ENCODE peak calls at places on chromosomes 11 and 22, in ten cellular contexts. E, D, N, Q, Y, G, X, J, W and L are unnamed samples.

GRCh38 chr11:5228124-5228523 is 1.3 kb upstream of the HBB start:
- DNase-seq in E (no peak), D (no peak), N (no peak), Q (no peak), Y (no peak), G (no peak), X (no peak), J (no peak), W (no peak), L (no peak)

GRCh38 chr11:2447951-2448650 is 3.3 kb downstream of the KCNQ1 start:
- DNase-seq in E (no peak), D (no peak), N (no peak), Q (no peak), Y (no peak), G (no peak), X (no peak), J (no peak), W (no peak), L (no peak)

GRCh38 chr22:27714076-27714475 is 87.5 kb downstream of the MN1 start:
- DNase-seq in E (no peak), D (no peak), N (no peak), Q (no peak), Y (no peak), G (no peak), X (no peak), J (no peak), W (no peak), L (no peak)

GRCh38 chr11:117425679-117426296 is 98.1 kb downstream of the CEP164 start:
- DNase-seq in E (no peak), D (peak; percentile 52), N (no peak), Q (no peak), Y (no peak), G (no peak), X (no peak), J (no peak), W (no peak), L (no peak)

GRCh38 chr11:31782243-31782642 is 28.9 kb downstream of the PAX6 start:
- DNase-seq in E (no peak), D (no peak), N (no peak), Q (no peak), Y (no peak), G (no peak), X (no peak), J (no peak), W (no peak), L (no peak)

GRCh38 chr22:49272546-49273125 is 555.0 kb downstream of the BRD1 start:
- DNase-seq in E (no peak), D (peak; percentile 30), N (no peak), Q (no peak), Y (no peak), G (no peak), X (no peak), J (no peak), W (no peak), L (no peak)

GRCh38 chr11:4665424-4665823 is 21.6 kb downstream of the OR51E1 start:
- DNase-seq in E (no peak), D (no peak), N (no peak), Q (no peak), Y (no peak), G (no peak), X (no peak), J (peak; percentile 30), W (no peak), L (no peak)

GRCh38 chr11:115961168-115962003 is 457.2 kb upstream of the CADM1 start:
- DNase-seq in E (no peak), D (no peak), N (no peak), Q (no peak), Y (peak; percentile 81), G (no peak), X (no peak), J (no peak), W (no peak), L (no peak)

GRCh38 chr11:76705834-76706233 is 35.3 kb upstream of the LRRC32 start:
- DNase-seq in E (no peak), D (no peak), N (no peak), Q (no peak), Y (no peak), G (no peak), X (no peak), J (no peak), W (no peak), L (no peak)

GRCh38 chr11:9675691-9676090 is 11.8 kb downstream of the SWAP70 start:
- DNase-seq in E (no peak), D (no peak), N (no peak), Q (no peak), Y (no peak), G (no peak), X (no peak), J (no peak), W (no peak), L (no peak)

GRCh38 chr11:118790357-118791014 is 478 bp downstream of the DDX6 start:
- DNase-seq in E (no peak), D (peak; percentile 82), N (peak; percentile 63), Q (peak; percentile 87), Y (peak; percentile 45), G (peak; percentile 66), X (peak; percentile 70), J (peak; percentile 69), W (peak; percentile 24), L (peak; percentile 64)

GRCh38 chr11:35605691-35606090 is 12.6 kb upstream of the FJX1 start:
- DNase-seq in E (no peak), D (no peak), N (no peak), Q (peak; percentile 63), Y (no peak), G (no peak), X (no peak), J (no peak), W (no peak), L (peak; percentile 66)

GRCh38 chr22:36644333-36644757 is 59.2 kb downstream of the CACNG2 start:
- DNase-seq in E (no peak), D (no peak), N (peak; percentile 15), Q (no peak), Y (no peak), G (peak; percentile 84), X (peak; percentile 16), J (peak; percentile 97), W (no peak), L (no peak)

GRCh38 chr11:46984987-46985386 is 48.4 kb downstream of the CSTPP1 start:
- DNase-seq in E (no peak), D (no peak), N (no peak), Q (no peak), Y (no peak), G (no peak), X (no peak), J (no peak), W (no peak), L (no peak)

GRCh38 chr11:3087821-3088800 is 30.9 kb upstream of the CARS1 start:
- DNase-seq in E (no peak), D (peak; percentile 58), N (no peak), Q (no peak), Y (no peak), G (no peak), X (no peak), J (no peak), W (no peak), L (no peak)

GRCh38 chr11:86746509-86746908 is 53.8 kb upstream of the PRSS23 start:
- DNase-seq in E (no peak), D (no peak), N (no peak), Q (no peak), Y (no peak), G (no peak), X (no peak), J (no peak), W (no peak), L (no peak)

GRCh38 chr11:2542406-2542805 is 97.6 kb downstream of the KCNQ1 start:
- DNase-seq in E (no peak), D (peak; percentile 39), N (no peak), Q (no peak), Y (no peak), G (no peak), X (no peak), J (no peak), W (no peak), L (no peak)

GRCh38 chr11:57361926-57362325 is 19.0 kb downstream of the PRG3 start:
- DNase-seq in E (no peak), D (no peak), N (no peak), Q (no peak), Y (no peak), G (no peak), X (no peak), J (no peak), W (no peak), L (no peak)

GRCh38 chr11:59551651-59552521 is 40.5 kb downstream of the OR4D9 start:
- DNase-seq in E (no peak), D (no peak), N (no peak), Q (peak; percentile 69), Y (peak; percentile 23), G (peak; percentile 57), X (no peak), J (peak; percentile 95), W (no peak), L (peak; percentile 50)

GRCh38 chr22:27461470-27461869 is 340.1 kb downstream of the MN1 start:
- DNase-seq in E (no peak), D (no peak), N (no peak), Q (no peak), Y (no peak), G (no peak), X (no peak), J (peak; percentile 97), W (no peak), L (no peak)

GRCh38 chr11:93487032-93487483 is 56.1 kb downstream of the SMCO4 start:
- DNase-seq in E (no peak), D (no peak), N (no peak), Q (no peak), Y (no peak), G (no peak), X (no peak), J (no peak), W (no peak), L (peak; percentile 30)

GRCh38 chr11:8032122-8032521 is 45.0 kb downstream of the EIF3F start:
- DNase-seq in E (no peak), D (no peak), N (no peak), Q (no peak), Y (no peak), G (no peak), X (no peak), J (no peak), W (no peak), L (no peak)

GRCh38 chr11:65555693-65556231 is 2.4 kb downstream of the LTBP3 start:
- DNase-seq in E (no peak), D (peak; percentile 75), N (no peak), Q (no peak), Y (no peak), G (no peak), X (no peak), J (peak; percentile 83), W (no peak), L (no peak)

GRCh38 chr22:50303848-50304527 is 3.5 kb downstream of the PLXNB2 start:
- DNase-seq in E (no peak), D (no peak), N (peak; percentile 52), Q (peak; percentile 45), Y (peak; percentile 24), G (peak; percentile 64), X (peak; percentile 54), J (no peak), W (no peak), L (peak; percentile 60)

GRCh38 chr22:39242389-39242808 is 2.4 kb downstream of the PDGFB start:
- DNase-seq in E (no peak), D (no peak), N (no peak), Q (no peak), Y (no peak), G (no peak), X (no peak), J (no peak), W (no peak), L (no peak)

GRCh38 chr11:16180868-16181267 is 175.5 kb downstream of the SOX6 start:
- DNase-seq in E (no peak), D (no peak), N (no peak), Q (no peak), Y (no peak), G (no peak), X (no peak), J (no peak), W (no peak), L (no peak)

GRCh38 chr11:120224872-120225371 is 14.1 kb downstream of the OAF start:
- DNase-seq in E (no peak), D (no peak), N (no peak), Q (no peak), Y (no peak), G (no peak), X (no peak), J (no peak), W (no peak), L (no peak)

GRCh38 chr11:15941206-15941770 is 415.1 kb downstream of the SOX6 start:
- DNase-seq in E (no peak), D (peak; percentile 66), N (no peak), Q (no peak), Y (no peak), G (peak; percentile 55), X (peak; percentile 65), J (peak; percentile 23), W (peak; percentile 61), L (no peak)